ENCODE peak calls at places on chromosomes 2 and 18, in nine cellular contexts. J is GM04504; A is stimulated activated CD8-positive, alpha-beta memory T cell treated with anti-CD3 and anti-CD28 coated beads, Interleukin-4, amount 100 ng/mL, for 4 hours; T is CD14-positive monocyte; G is frontal cortex; U is erythroblast; I is stimulated activated CD4-positive, alpha-beta T cell treated with anti-CD3 and anti-CD28 coated beads, Interleukin-15, amount 100 ng/mL, for 48 hours; C is activated CD8-positive, alpha-beta memory T cell treated with anti-CD3 and anti-CD28 coated beads, Interleukin-2, amount 50 U/mL, for 48 hours; Y is naive thymus-derived CD4-positive, alpha-beta T cell. B is an unnamed sample.

GRCh38 chr2:235802542-235802941 is 308.7 kb downstream of the AGAP1 start:
- DNase-seq in U (peak), I (no peak), G (no peak), J (no peak), A (no peak), T (no peak), Y (no peak), C (no peak), B (no peak)

GRCh38 chr18:57544958-57545661 is 41.4 kb downstream of the FECH start:
- DNase-seq in U (no peak), Y (no peak), A (no peak), C (no peak), I (no peak), T (no peak), J (no peak), G (no peak), B (no peak)

GRCh38 chr2:43474273-43474672 is 121.6 kb downstream of the THADA start:
- DNase-seq in C (no peak), T (no peak), U (no peak), A (no peak), I (no peak), Y (no peak), G (no peak), J (no peak), B (no peak)

GRCh38 chr18:50401888-50402287 is 27.0 kb downstream of the SKA1 start:
- DNase-seq in Y (no peak), U (peak), J (no peak), C (peak), A (no peak), I (no peak), G (no peak), T (no peak), B (no peak)

GRCh38 chr2:240662681-240663080 is 20.0 kb downstream of the AQP12B start:
- DNase-seq in I (no peak), A (no peak), U (no peak), G (no peak), T (no peak), C (no peak), J (no peak), Y (no peak), B (no peak)

GRCh38 chr2:49351531-49351930 is 197.2 kb upstream of the FSHR start:
- DNase-seq in Y (no peak), A (no peak), G (no peak), U (no peak), C (no peak), T (no peak), J (no peak), I (no peak), B (no peak)

GRCh38 chr2:168948621-168949212 is 47.6 kb downstream of the G6PC2 start:
- DNase-seq in G (no peak), A (no peak), J (no peak), Y (no peak), C (no peak), I (no peak), T (no peak), U (peak), B (no peak)

GRCh38 chr2:136384541-136385303 is 266.8 kb upstream of the CXCR4 start:
- DNase-seq in I (peak), T (peak), C (peak), A (peak), J (no peak), G (peak), U (peak), Y (peak), B (no peak)

GRCh38 chr2:48725696-48726494 is 29.6 kb downstream of the LHCGR start:
- DNase-seq in G (no peak), I (no peak), T (no peak), A (no peak), C (no peak), J (no peak), U (peak), Y (no peak), B (no peak)

GRCh38 chr2:127479866-127480743 is 46.2 kb downstream of the IWS1 start:
- DNase-seq in I (no peak), A (no peak), T (no peak), J (no peak), G (no peak), Y (no peak), C (no peak), U (no peak), B (no peak)

GRCh38 chr2:241062342-241063092 is 39.6 kb downstream of the MTERF4 start:
- DNase-seq in Y (no peak), T (no peak), I (no peak), G (no peak), U (no peak), J (no peak), A (no peak), C (no peak), B (peak)

GRCh38 chr2:236685361-236685760 is 115.7 kb downstream of the ACKR3 start:
- DNase-seq in U (no peak), G (no peak), C (no peak), T (no peak), Y (no peak), A (no peak), J (no peak), I (no peak), B (no peak)

GRCh38 chr2:7502306-7502705 is 585.1 kb downstream of the RNF144A start:
- DNase-seq in U (no peak), I (no peak), C (no peak), G (no peak), Y (no peak), J (no peak), T (no peak), A (no peak), B (no peak)

GRCh38 chr2:215531284-215531683 is 95.4 kb upstream of the FN1 start:
- DNase-seq in A (no peak), I (no peak), J (no peak), G (no peak), U (no peak), T (no peak), C (no peak), Y (no peak), B (no peak)

GRCh38 chr18:2655954-2656236 is 369 bp downstream of the SMCHD1 start:
- DNase-seq in U (peak), C (no peak), Y (no peak), I (no peak), A (no peak), T (peak), G (no peak), J (no peak), B (no peak)

GRCh38 chr18:74336656-74337055 is 21.0 kb downstream of the C18orf63 start:
- DNase-seq in A (no peak), U (peak), Y (no peak), T (no peak), J (no peak), G (no peak), C (no peak), I (no peak), B (no peak)

GRCh38 chr18:46393230-46393629 is 263.8 kb downstream of the LOXHD1 start:
- DNase-seq in U (peak), A (no peak), C (no peak), I (no peak), G (no peak), Y (no peak), T (no peak), J (no peak), B (no peak)

GRCh38 chr2:121137571-121137970 is 147.4 kb downstream of the TFCP2L1 start:
- DNase-seq in G (no peak), A (no peak), I (no peak), J (no peak), T (no peak), C (no peak), Y (no peak), U (peak), B (no peak)

GRCh38 chr2:45882707-45883106 is 231.2 kb downstream of the PRKCE start:
- DNase-seq in C (no peak), U (no peak), I (no peak), A (no peak), Y (no peak), J (peak), T (no peak), G (no peak), B (no peak)

GRCh38 chr2:40482091-40482490 is 30.2 kb upstream of the SLC8A1 start:
- DNase-seq in A (no peak), U (no peak), T (no peak), I (no peak), G (no peak), Y (no peak), J (no peak), C (no peak), B (no peak)

GRCh38 chr18:62389761-62390481 is 64.8 kb downstream of the TNFRSF11A start:
- DNase-seq in I (no peak), C (no peak), G (no peak), U (peak), A (no peak), T (no peak), Y (no peak), J (no peak), B (no peak)